ENCODE peak calls at places on chromosomes 2 and 18, in seven cellular contexts. A is NCI-H774, Z is NCI-H2029, J is neural crest cell, Y is EH, F is HAP-1, U is psoas muscle. G is an unnamed sample.

GRCh38 chr2:98013407-98014042 is 17.8 kb upstream of the TMEM131 start:
- DNase-seq in A (no peak), Z (no peak), J (no peak), Y (no peak), F (no peak), U (no peak), G (peak)

GRCh38 chr2:113218283-113219091 is 44.7 kb downstream of the PSD4 start:
- DNase-seq in A (no peak), Z (no peak), J (no peak), Y (peak), F (no peak), U (peak), G (no peak)

GRCh38 chr2:8729939-8730338 is 48.1 kb downstream of the ID2 start:
- DNase-seq in A (no peak), Z (no peak), J (no peak), Y (peak), F (no peak), U (no peak), G (no peak)

GRCh38 chr18:31303771-31304170 is 14.2 kb upstream of the DSG1 start:
- DNase-seq in A (no peak), Z (no peak), J (no peak), Y (no peak), F (no peak), U (no peak), G (no peak)

GRCh38 chr18:7760967-7761946 is 194.1 kb downstream of the PTPRM start:
- DNase-seq in A (no peak), Z (no peak), J (no peak), Y (no peak), F (no peak), U (no peak), G (peak)

GRCh38 chr2:157995117-157995516 is 106.6 kb upstream of the UPP2 start:
- DNase-seq in A (no peak), Z (no peak), J (no peak), Y (no peak), F (no peak), U (no peak), G (no peak)

GRCh38 chr2:109475531-109476210 is 138.1 kb downstream of the SEPTIN10 start:
- DNase-seq in A (no peak), Z (no peak), J (no peak), Y (peak), F (no peak), U (no peak), G (peak)

GRCh38 chr2:160934991-160935390 is 225.2 kb upstream of the TANK start:
- DNase-seq in A (no peak), Z (no peak), J (no peak), Y (no peak), F (no peak), U (no peak), G (no peak)

GRCh38 chr18:62814114-62814759 is 98.9 kb downstream of the PHLPP1 start:
- DNase-seq in A (no peak), Z (no peak), J (no peak), Y (peak), F (no peak), U (no peak), G (no peak)

GRCh38 chr2:207256476-207257207 is 90.9 kb upstream of the KLF7 start:
- DNase-seq in A (no peak), Z (no peak), J (no peak), Y (peak), F (no peak), U (no peak), G (peak)

GRCh38 chr2:8515390-8515761 is 166.5 kb upstream of the ID2 start:
- DNase-seq in A (no peak), Z (no peak), J (no peak), Y (peak), F (no peak), U (no peak), G (no peak)

GRCh38 chr18:37470986-37471385 is 94.6 kb downstream of the CELF4 start:
- DNase-seq in A (no peak), Z (no peak), J (no peak), Y (no peak), F (no peak), U (no peak), G (no peak)

GRCh38 chr2:229133155-229133772 is 137.8 kb downstream of the PID1 start:
- DNase-seq in A (peak), Z (peak), J (no peak), Y (peak), F (no peak), U (no peak), G (peak)

GRCh38 chr2:173656086-173656485 is 301.4 kb downstream of the CDCA7 start:
- DNase-seq in A (no peak), Z (no peak), J (no peak), Y (no peak), F (no peak), U (no peak), G (peak)

GRCh38 chr18:21361297-21361880 is 119.4 kb downstream of the GREB1L start:
- DNase-seq in A (no peak), Z (no peak), J (peak), Y (no peak), F (peak), U (no peak), G (peak)

G was measured in cardiac muscle cell.